ENCODE peak calls at places on chromosome 5, in eight cellular contexts. O is mesendoderm, N is fibroblast of lung, L is IMR-90, F is GM23248, A is GM12878, R is endothelial cell of umbilical vein, C is astrocyte. U is an unnamed sample.
A peak's percentile ranks its signal among the peaks of the same experiment; 100 is the strongest.

GRCh38 chr5:173767580-173768266 is 120.4 kb upstream of the CPEB4 start:
- DNase-seq in O (no peak), N (no peak), L (no peak), F (no peak), A (no peak), R (no peak), C (no peak), U (peak; percentile 18)

GRCh38 chr5:126044931-126045565 is 378.2 kb upstream of the GRAMD2B start:
- DNase-seq in O (no peak), N (no peak), L (no peak), F (no peak), A (no peak), R (no peak), C (no peak), U (no peak)

GRCh38 chr5:149930060-149930753 is 14.4 kb downstream of the PDE6A start:
- DNase-seq in O (no peak), N (peak; percentile 62), L (no peak), F (peak; percentile 38), A (no peak), R (no peak), C (no peak), U (no peak)

GRCh38 chr5:181235323-181235688 is 8.4 kb downstream of the RACK1 start:
- DNase-seq in O (no peak), N (no peak), L (no peak), F (no peak), A (no peak), R (no peak), C (no peak), U (no peak)

GRCh38 chr5:6757414-6757969 is 44.3 kb downstream of the TENT4A start:
- DNase-seq in O (no peak), N (no peak), L (no peak), F (no peak), A (no peak), R (no peak), C (no peak), U (no peak)

GRCh38 chr5:7762267-7762666 is 88.7 kb downstream of the CFAP90 start:
- DNase-seq in O (no peak), N (no peak), L (no peak), F (no peak), A (no peak), R (no peak), C (no peak), U (no peak)

GRCh38 chr5:121982089-121982488 is 20.3 kb downstream of the SRFBP1 start:
- DNase-seq in O (no peak), N (peak; percentile 32), L (no peak), F (no peak), A (no peak), R (peak; percentile 42), C (no peak), U (no peak)

GRCh38 chr5:157381746-157382145 is 78.3 kb upstream of the NIPAL4 start:
- DNase-seq in O (no peak), N (no peak), L (no peak), F (no peak), A (no peak), R (no peak), C (no peak), U (no peak)

GRCh38 chr5:45274241-45274640 is 421.9 kb downstream of the HCN1 start:
- DNase-seq in O (no peak), N (no peak), L (no peak), F (no peak), A (no peak), R (no peak), C (no peak), U (no peak)

DNA sequence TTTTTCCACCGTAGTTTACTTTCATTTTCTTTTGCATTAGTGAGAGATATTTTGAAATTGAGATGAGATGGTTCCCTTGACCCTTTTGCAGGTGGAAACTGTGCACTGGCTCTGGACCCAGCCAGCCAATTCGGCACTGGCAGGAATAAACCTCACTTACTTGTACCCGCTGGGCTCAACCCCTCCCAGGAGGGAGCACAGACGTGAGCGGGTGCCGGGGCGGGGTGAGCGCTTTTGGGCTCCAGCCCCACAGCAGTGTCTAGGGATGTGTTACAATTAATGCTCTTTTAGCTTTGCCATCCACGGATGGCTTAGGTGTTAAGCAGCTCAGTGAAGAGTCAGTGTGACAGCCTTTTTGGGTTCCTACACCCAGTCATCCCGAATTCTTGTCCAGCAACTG is 766.1 kb upstream of the CHD1 start:
- DNase-seq in O (no peak), N (no peak), L (no peak), F (no peak), A (no peak), R (no peak), C (no peak), U (no peak)
- H3K27ac ChIP-seq in O (no peak overlapping the region), N (no peak overlapping the region), L (no peak overlapping the region), F (no peak overlapping the region), A (no peak overlapping the region), R (no peak overlapping the region), C (no peak overlapping the region), U (no peak overlapping the region)

GRCh38 chr5:73114029-73114688 is 6.2 kb upstream of the TMEM171 start:
- DNase-seq in O (no peak), N (no peak), L (no peak), F (no peak), A (no peak), R (no peak), C (no peak), U (no peak)
- H3K9ac ChIP-seq in O (no peak overlapping the region), N (no peak overlapping the region), L (no peak overlapping the region), F (no peak overlapping the region), A (no peak overlapping the region), R (no peak overlapping the region), C (no peak overlapping the region), U (no peak overlapping the region)

GRCh38 chr5:88837222-88837621 is 45.8 kb downstream of the MEF2C start:
- DNase-seq in O (no peak), N (no peak), L (no peak), F (no peak), A (no peak), R (no peak), C (no peak), U (no peak)

GRCh38 chr5:88838500-88838899 is 44.5 kb downstream of the MEF2C start:
- DNase-seq in O (no peak), N (no peak), L (no peak), F (no peak), A (no peak), R (no peak), C (no peak), U (no peak)

GRCh38 chr5:88837817-88838216 is 45.2 kb downstream of the MEF2C start:
- DNase-seq in O (no peak), N (no peak), L (no peak), F (no peak), A (no peak), R (no peak), C (no peak), U (no peak)

GRCh38 chr5:88834499-88834898 is 48.5 kb downstream of the MEF2C start:
- DNase-seq in O (no peak), N (no peak), L (no peak), F (no peak), A (no peak), R (no peak), C (no peak), U (no peak)

DNA sequence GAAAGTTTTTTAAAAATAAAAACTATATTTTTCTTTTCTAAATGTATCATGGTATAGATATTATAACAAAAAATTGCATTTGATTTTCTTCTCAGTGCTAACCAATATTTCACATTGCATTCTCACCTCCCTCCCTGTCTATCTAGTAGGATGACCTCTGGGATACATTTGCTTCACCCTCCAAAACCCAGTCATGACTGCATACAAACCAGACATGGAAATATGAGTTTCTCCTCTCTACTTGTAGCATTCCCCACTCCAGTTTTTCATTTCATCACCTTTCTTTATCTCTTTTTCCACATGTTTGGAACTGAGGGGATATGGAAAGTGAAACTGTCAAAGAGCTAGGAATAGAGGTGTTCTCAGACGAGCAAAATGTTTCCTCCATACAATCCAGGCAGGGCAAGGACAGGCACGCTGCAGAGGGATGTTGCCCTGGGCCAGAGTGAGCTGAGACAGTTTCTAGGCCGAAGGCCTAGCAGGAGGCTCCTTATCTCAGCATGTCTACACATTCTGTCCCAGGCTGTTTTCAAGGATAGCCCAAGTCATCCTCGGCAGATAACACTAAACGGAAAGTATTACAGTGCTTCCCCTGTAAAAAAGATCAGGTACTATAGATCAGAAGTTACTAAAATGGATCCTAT is 46.7 kb downstream of the MEF2C start:
- DNase-seq in O (peak; percentile 77), N (peak; percentile 17), L (peak; percentile 19), F (no peak), A (no peak), R (peak; percentile 63), C (no peak), U (no peak)
- H3K4me3 ChIP-seq in O (no peak overlapping the region), N (no peak overlapping the region), L (no peak overlapping the region), F (no peak overlapping the region), A (peak overlapping the region; percentile 2), R (peak overlapping the region; percentile 13), C (peak overlapping the region; percentile 6), U (no peak overlapping the region)

GRCh38 chr5:132370241-132370820 is 821 bp downstream of the SLC22A5 start:
- DNase-seq in O (no peak), N (no peak), L (no peak), F (no peak), A (no peak), R (no peak), C (no peak), U (no peak)
- H3K27ac ChIP-seq in O (no peak overlapping the region), N (no peak overlapping the region), L (no peak overlapping the region), F (no peak overlapping the region), A (no peak overlapping the region), R (no peak overlapping the region), C (no peak overlapping the region), U (peak overlapping the region; percentile 51)

DNA sequence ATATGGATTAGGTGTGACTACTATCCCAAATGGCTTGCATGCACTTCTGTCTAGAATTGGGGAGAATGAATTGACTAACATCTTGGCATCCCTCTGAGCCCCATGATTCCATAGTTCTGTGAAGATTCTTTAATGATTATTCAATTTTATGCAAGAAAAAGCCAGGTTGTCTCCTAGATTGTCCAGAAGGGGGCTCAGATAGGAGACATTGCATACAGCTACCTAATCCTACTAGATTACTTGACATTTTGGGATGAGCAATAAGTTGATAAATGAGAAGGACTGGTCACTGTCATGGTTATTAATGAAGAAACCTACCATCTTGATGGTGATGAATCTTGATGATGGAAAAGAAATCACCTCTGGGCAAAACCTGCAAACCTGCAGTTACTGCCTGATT is 117.0 kb downstream of the CARTPT start:
- DNase-seq in O (no peak), N (peak; percentile 12), L (peak; percentile 25), F (peak; percentile 50), A (no peak), R (peak; percentile 26), C (peak; percentile 7), U (peak; percentile 32)
- H3K9ac ChIP-seq in O (no peak overlapping the region), N (no peak overlapping the region), L (no peak overlapping the region), F (no peak overlapping the region), A (no peak overlapping the region), R (no peak overlapping the region), C (no peak overlapping the region), U (no peak overlapping the region)

DNA sequence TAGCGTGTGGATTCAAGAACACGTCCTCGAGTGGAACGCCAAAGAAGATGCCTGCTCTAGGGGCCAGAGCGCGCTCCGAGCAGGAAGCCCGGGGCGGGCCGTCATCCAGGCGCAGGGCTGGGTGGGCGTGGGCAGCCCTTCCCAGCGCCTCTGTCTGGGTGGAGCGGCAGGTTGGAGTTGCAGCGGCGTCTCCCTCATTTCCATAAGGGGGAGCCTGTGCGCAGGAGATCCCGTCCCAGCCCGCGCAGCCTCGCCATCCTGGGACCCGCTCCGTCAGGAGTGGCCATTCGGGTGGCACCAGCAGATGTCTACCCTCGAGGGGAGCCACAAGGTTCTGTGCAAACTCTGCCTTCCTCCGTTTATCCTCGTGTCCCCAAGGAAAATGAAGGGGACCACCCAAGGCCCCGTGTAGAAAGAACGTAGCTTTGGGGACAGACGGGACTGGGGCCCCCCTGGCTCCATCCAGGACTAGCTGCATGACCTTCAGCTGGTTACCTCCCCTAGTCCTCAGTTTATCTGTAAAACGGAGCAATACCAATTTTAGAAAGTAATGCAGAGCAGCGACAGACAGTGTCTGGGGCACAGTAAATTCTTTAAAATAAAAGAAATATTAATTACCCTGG is 155.5 kb upstream of the SMIM23 start:
- DNase-seq in O (peak; percentile 79), N (peak; percentile 57), L (peak; percentile 52), F (peak; percentile 72), A (no peak), R (peak; percentile 61), C (peak; percentile 39), U (peak; percentile 68)
- H3K4me3 ChIP-seq in O (no peak overlapping the region), N (no peak overlapping the region), L (no peak overlapping the region), F (no peak overlapping the region), A (no peak overlapping the region), R (peak overlapping the region; percentile 14), C (peak overlapping the region; percentile 15), U (peak overlapping the region; percentile 51)

U was measured in PC-3.